ENCODE peak calls at places on chromosomes 11 and 22, in four cellular contexts. K is Peyer's patch, H is neuronal stem cell, C is stomach. T is an unnamed sample. For H3K4me1 and H3K36me3, the result is how much of the 10 kb centered on the place peaks cover.

GRCh38 chr11:44760917-44761545 is 34.3 kb downstream of the TSPAN18 start:
- DNase-seq in K (peak), H (peak), C (peak), T (no peak)

GRCh38 chr11:19595499-19595839 is 117.2 kb upstream of the NAV2 start:
- DNase-seq in K (no peak), H (no peak), C (no peak), T (no peak)

GRCh38 chr11:29963796-29964195 is 53.0 kb downstream of the KCNA4 start:
- DNase-seq in K (no peak), H (no peak), C (no peak), T (no peak)

GRCh38 chr11:26573896-26574295 is 1.8 kb upstream of the MUC15 start:
- DNase-seq in K (no peak), H (no peak), C (no peak), T (no peak)

GRCh38 chr22:42716649-42717127 is 4.0 kb downstream of the A4GALT start:
- DNase-seq in K (peak), H (no peak), C (no peak), T (no peak)

GRCh38 chr11:911031-911889 is 650 bp upstream of the CHID1 start:
- DNase-seq in K (peak), H (no peak), C (peak), T (no peak)

GRCh38 chr11:17593466-17594245 is 46.6 kb downstream of the OTOG start:
- DNase-seq in K (peak), H (no peak), C (no peak), T (no peak)

GRCh38 chr11:12149672-12150225 is 39.4 kb downstream of the MICAL2 start:
- DNase-seq in K (no peak), H (no peak), C (no peak), T (no peak)

GRCh38 chr22:27639180-27640086 is 162.1 kb downstream of the MN1 start:
- DNase-seq in K (no peak), H (no peak), C (no peak), T (no peak)

GRCh38 chr11:11218287-11218986 is 134.6 kb downstream of the CSNK2A3 start:
- DNase-seq in K (no peak), H (no peak), C (peak), T (no peak)

GRCh38 chr22:35465109-35465701 is 65.3 kb downstream of the MCM5 start:
- DNase-seq in K (peak), H (no peak), C (no peak), T (no peak)

GRCh38 chr11:70519117-70519516 is 120.8 kb downstream of the CTTN start:
- DNase-seq in K (no peak), H (no peak), C (no peak), T (no peak)

GRCh38 chr11:70517203-70517602 is 118.9 kb downstream of the CTTN start:
- DNase-seq in K (no peak), H (no peak), C (no peak), T (no peak)

GRCh38 chr11:70521475-70522260 is 123.3 kb downstream of the CTTN start:
- DNase-seq in K (no peak), H (no peak), C (no peak), T (no peak)

GRCh38 chr11:70522261-70522612 is 123.9 kb downstream of the CTTN start:
- DNase-seq in K (no peak), H (no peak), C (no peak), T (no peak)

DNA sequence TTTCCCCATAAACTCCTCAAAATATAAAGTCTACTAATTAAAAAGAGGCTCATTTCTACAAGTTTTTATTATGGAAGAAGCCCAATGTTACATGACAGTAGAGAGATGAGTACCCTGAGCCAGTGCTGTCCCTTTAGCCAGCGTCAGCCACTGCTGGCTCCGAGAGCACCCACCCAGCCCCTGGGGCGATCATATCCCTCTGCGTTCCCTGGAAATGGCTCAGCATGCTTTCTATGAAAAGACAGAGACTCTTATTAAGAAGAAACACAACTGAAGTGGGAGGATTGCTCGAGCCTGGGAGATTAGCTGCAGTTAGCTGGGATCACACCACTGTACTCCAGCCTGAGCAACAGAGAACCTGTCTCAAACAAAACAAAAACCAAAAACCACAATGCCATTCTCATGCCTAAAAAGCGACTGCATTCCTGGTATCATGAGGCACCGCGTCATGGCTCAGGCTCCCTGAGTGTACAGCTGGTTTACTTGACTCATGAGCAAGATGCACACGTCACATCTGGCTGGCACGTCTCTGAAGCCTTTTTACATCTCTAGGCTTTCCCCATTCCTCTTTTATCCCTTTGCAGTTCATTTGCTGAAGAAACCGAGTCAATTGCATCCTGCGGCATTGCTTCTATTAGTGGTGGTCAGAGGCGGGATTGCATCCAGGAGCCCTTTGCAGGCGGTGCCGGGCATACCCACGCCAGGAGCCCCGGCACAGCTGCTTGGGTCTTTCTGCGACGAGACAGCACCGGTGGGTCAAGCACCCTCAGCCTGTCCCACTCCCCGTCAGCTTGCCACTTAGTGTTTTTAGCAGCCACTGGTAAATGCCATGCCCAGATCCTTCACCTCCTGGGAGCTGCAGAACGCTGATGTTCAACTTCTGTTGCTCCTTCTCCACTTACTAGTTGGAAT is 119.9 kb downstream of the CTTN start:
- DNase-seq in K (no peak), H (no peak), C (no peak), T (no peak)
- H3K4me1 ChIP-seq in K (under half), H (under half), C (under half), T (under half)

DNA sequence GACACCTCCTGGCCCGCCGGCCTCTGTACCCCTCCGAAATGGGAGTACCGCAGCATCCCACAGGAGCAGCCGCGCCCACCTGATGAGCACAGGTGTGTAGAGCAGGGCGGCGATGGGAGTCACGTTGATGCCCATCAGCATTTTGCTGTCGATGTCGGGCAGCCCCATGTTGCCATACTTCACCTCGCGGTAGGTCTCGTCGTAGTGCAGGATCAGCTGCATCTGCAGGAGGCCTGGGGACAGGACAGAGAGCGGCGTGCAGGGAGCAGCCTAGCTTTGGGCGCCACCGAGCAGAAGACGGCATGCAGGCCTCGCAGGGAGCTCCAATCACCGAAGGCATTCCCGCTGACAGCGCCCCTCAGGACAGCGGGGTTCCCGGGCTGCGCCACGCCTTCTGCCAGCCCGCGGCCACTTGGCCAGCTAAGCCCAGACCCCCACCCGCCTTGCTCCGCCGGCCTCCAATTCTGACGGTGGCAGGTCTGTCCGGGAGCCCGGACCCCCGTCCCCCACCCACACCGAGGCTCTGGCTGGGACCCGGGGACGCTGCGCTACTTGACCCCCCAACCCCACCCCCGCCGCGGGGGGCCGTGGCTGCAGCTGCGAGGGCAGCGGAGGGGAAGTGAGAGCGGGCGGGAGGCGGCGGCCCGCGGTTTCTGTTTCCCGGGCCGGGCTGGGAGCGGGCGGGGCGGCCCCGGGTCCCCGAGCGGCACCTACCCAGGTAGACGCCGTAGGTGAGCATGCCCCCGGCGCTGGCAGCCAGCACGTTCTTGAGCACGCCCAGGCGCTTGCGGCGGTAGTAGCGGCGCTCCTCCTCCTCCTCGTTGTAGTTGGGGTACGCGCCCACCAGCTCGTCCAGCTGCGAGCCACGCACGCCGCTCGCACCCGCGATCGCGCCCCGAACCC is 703 bp downstream of the UNC93B1 start:
- DNase-seq in K (peak), H (no peak), C (peak), T (peak)
- H3K27ac ChIP-seq in K (peak), H (no peak), C (peak), T (no peak)

DNA sequence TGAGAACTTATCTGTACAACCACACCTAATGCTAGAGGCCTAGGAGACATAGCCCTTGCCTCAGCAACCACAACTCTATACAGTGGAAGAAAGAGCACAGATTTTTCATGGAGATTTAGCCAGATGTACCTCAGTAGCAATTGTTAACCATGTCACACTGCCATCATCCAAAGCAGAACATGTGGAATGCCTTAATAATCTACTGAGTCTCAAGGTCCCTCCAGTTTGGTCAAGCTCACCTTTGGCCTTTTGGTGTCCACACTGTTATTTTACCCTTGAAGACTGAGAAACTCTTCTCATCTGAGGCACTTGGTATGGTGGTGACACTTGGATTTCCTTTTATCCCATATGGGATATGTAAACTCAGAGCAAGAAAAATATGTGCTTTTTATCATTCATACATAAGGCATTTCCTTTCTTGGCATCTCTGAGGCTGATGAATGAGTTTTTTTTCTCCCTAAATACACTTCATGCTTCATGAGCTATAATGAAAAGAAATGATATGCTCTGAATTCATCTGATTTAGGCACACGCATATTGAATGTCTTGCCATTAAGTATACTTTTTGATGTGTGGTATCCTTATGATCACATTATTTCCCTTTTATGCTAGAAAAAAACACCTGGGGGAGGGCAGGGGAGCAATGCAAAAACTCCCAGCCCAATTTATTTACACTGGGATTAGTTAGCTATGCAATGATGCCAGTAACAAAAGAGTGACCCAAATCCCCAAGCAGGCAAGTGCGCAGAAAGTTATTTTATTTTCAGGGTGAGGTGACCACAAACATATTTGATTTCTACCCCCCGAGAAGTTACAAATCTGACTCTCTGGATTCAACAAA is 63.3 kb upstream of the ME3 start:
- DNase-seq in K (no peak), H (no peak), C (no peak), T (no peak)
- H3K36me3 ChIP-seq in K (under half), H (under half), C (under half), T (under half)

GRCh38 chr22:46972256-46972655 is 209.8 kb downstream of the TBC1D22A start:
- DNase-seq in K (no peak), H (no peak), C (no peak), T (no peak)
- H3K4me1 ChIP-seq in K (under half), H (under half), C (under half), T (under half)

DNA sequence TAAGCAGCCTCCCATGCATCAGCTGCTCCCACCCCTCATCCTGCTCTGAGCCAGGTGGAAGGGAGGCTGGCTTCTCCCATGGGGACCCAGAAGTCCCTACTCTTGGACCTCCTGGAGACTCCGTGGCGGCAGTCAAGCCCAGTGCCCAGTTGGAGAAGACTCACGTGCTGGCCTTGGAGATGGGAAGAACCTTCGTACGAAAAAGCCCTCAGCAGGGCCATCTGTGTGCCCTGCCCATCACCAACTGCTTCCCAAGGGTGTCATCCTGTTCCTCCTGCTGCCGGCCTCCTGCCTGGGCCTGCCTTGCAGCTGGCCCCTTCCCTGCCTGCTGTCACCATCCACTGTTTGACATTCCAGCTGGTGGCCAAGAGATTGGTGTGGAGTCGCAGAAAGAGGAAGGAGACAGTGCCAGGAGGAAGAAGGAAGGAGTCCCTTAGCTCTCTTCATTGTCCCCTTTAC is 28.0 kb downstream of the ARHGAP1 start:
- DNase-seq in K (no peak), H (no peak), C (no peak), T (no peak)
- H3K27ac ChIP-seq in K (no peak), H (no peak), C (peak), T (no peak)

DNA sequence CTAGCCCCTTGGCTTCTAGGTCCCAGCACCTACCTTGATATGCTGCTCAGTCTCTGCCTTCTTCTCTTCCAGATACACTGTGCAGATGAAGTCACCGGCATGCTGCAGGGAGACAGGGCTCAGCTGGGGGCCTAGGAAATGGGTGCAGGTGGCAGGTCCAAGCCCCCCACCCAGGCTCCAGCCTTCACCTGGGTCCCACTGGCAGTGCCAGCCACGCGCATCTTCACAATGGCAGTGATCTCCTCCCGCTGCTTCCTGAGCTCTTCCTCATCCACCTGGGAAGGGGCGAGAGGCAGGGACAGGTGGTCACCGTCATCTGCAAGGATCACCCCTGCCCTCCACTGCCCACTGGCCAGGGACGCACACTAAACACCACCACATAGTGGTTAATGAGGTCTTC is 21.1 kb upstream of the PDE2A start:
- DNase-seq in K (no peak), H (no peak), C (no peak), T (no peak)
- H3K36me3 ChIP-seq in K (under half), H (half or more), C (half or more), T (half or more)

T was measured in lung.